ENCODE peak calls at places on chromosomes 12 and 14, in ten cellular contexts. S is mammary epithelial cell; U is astrocyte of the spinal cord; K is effector memory CD4-positive, alpha-beta T cell; R is HFF-Myc; H is left lung; L is prostate gland; J is mesendoderm; A is CD4-positive, CD25-positive, alpha-beta regulatory T cell; X is pancreas. C is an unnamed sample.

GRCh38 chr14:61526405-61527312 is 168.7 kb upstream of the HIF1A start:
- DNase-seq in U (no peak), K (no peak), R (no peak), S (peak), J (no peak), A (no peak), L (peak), X (peak), H (peak), C (no peak)

GRCh38 chr12:113136990-113137511 is 1.5 kb upstream of the RASAL1 start:
- DNase-seq in J (no peak), K (no peak), R (no peak), L (no peak), U (no peak), H (no peak), X (no peak), A (no peak), S (no peak), C (no peak)

GRCh38 chr12:47867496-47867941 is 37.3 kb downstream of the VDR start:
- DNase-seq in R (peak), S (peak), H (no peak), L (no peak), A (no peak), U (peak), K (no peak), J (no peak), X (no peak), C (no peak)

GRCh38 chr14:67358914-67359313 is 690 bp downstream of the ATP6V1D start:
- DNase-seq in K (no peak), X (no peak), H (no peak), R (no peak), U (no peak), S (peak), A (no peak), L (no peak), J (peak), C (no peak)

GRCh38 chr14:92121670-92122350 is at the start of the genes CPSF2 and NDUFB1:
- DNase-seq in X (peak), R (no peak), S (peak), L (peak), J (peak), U (peak), A (peak), H (peak), K (peak), C (no peak)

GRCh38 chr14:69569859-69570258 is 4.8 kb downstream of the CCDC177 start:
- DNase-seq in S (no peak), J (no peak), A (no peak), R (no peak), U (no peak), K (no peak), H (no peak), L (no peak), X (no peak), C (no peak)

GRCh38 chr12:41932470-41932991 is 212.1 kb downstream of the GXYLT1 start:
- DNase-seq in A (no peak), L (no peak), U (peak), R (no peak), H (peak), J (peak), X (peak), S (no peak), K (no peak), C (no peak)

GRCh38 chr14:33765251-33765650 is 185.6 kb downstream of the EGLN3 start:
- DNase-seq in L (no peak), U (peak), X (no peak), K (no peak), A (no peak), J (peak), S (no peak), R (no peak), H (no peak), C (no peak)

GRCh38 chr14:101071493-101071891 is 168.0 kb upstream of the RTL1 start:
- DNase-seq in L (no peak), U (no peak), H (peak), J (no peak), K (no peak), X (peak), A (no peak), R (no peak), S (no peak), C (no peak)

GRCh38 chr12:95805864-95806669 is 15.5 kb upstream of the NTN4 start:
- DNase-seq in U (peak), A (no peak), H (no peak), S (peak), R (peak), K (peak), L (no peak), X (no peak), J (peak), C (peak)

GRCh38 chr12:65532744-65533143 is 254.3 kb downstream of the MSRB3 start:
- DNase-seq in S (peak), L (no peak), H (no peak), J (peak), A (no peak), K (no peak), X (no peak), R (peak), U (peak), C (no peak)

GRCh38 chr14:24816011-24816928 is 182.3 kb upstream of the GZMB start:
- DNase-seq in K (no peak), J (no peak), X (peak), R (no peak), S (peak), L (no peak), H (no peak), U (no peak), A (no peak), C (peak)

GRCh38 chr14:23044840-23045239 is 2.8 kb downstream of the PSMB11 start:
- DNase-seq in J (no peak), S (no peak), H (no peak), X (no peak), K (no peak), L (no peak), U (no peak), A (no peak), R (no peak), C (no peak)

GRCh38 chr14:53399057-53399456 is 245.9 kb upstream of the DDHD1 start:
- DNase-seq in R (no peak), U (peak), H (no peak), K (no peak), A (no peak), L (no peak), S (no peak), J (peak), X (no peak), C (no peak)

GRCh38 chr12:1932264-1932777 is 13.9 kb upstream of the CACNA2D4 start:
- DNase-seq in H (peak), J (no peak), U (peak), A (no peak), R (no peak), X (no peak), S (no peak), K (no peak), L (peak), C (peak)

GRCh38 chr12:108267449-108267848 is 71.7 kb downstream of the CMKLR1 start:
- DNase-seq in A (no peak), U (no peak), X (no peak), H (no peak), S (no peak), K (no peak), L (no peak), J (no peak), R (no peak), C (no peak)

GRCh38 chr12:857611-858010 is 91.9 kb downstream of the RAD52 start:
- DNase-seq in R (no peak), L (no peak), X (no peak), S (peak), H (no peak), U (peak), A (no peak), K (no peak), J (no peak), C (peak)

GRCh38 chr12:132365226-132365625 is 35.8 kb upstream of the GALNT9 start:
- DNase-seq in S (no peak), R (no peak), K (no peak), H (no peak), A (no peak), L (no peak), X (no peak), U (no peak), J (no peak), C (no peak)

GRCh38 chr12:57112492-57113294 is 1.5 kb upstream of the STAT6 start:
- DNase-seq in U (no peak), L (no peak), A (no peak), S (no peak), J (no peak), X (no peak), H (no peak), R (no peak), K (no peak), C (no peak)

GRCh38 chr12:53949631-53950440 is 4.9 kb upstream of the HOXC12 start:
- DNase-seq in L (no peak), R (no peak), H (no peak), X (no peak), S (no peak), U (no peak), J (peak), K (no peak), A (no peak), C (no peak)

GRCh38 chr12:50101663-50102062 is 2.1 kb upstream of the GPD1 start:
- DNase-seq in S (peak), A (no peak), J (peak), L (no peak), R (no peak), U (peak), H (no peak), K (no peak), X (no peak), C (no peak)

GRCh38 chr12:116495260-116495659 is 63.9 kb upstream of the MAP1LC3B2 start:
- DNase-seq in X (no peak), K (no peak), L (peak), A (no peak), J (peak), R (peak), S (peak), H (peak), U (peak), C (no peak)

GRCh38 chr12:18430425-18431048 is 169.2 kb downstream of the PIK3C2G start:
- DNase-seq in U (peak), H (peak), L (peak), K (no peak), J (peak), X (peak), S (peak), A (no peak), R (peak), C (peak)

GRCh38 chr12:119692410-119692809 is 24.5 kb downstream of the PRKAB1 start:
- DNase-seq in H (no peak), J (no peak), U (no peak), R (peak), S (no peak), K (no peak), A (no peak), X (no peak), L (no peak), C (no peak)

GRCh38 chr14:81366259-81366658 is 33.9 kb downstream of the STON2 start:
- DNase-seq in A (no peak), R (no peak), X (no peak), K (no peak), J (peak), U (peak), L (peak), H (no peak), S (peak), C (no peak)

GRCh38 chr14:81366884-81367283 is 33.2 kb downstream of the STON2 start:
- DNase-seq in L (no peak), U (no peak), X (no peak), S (no peak), J (no peak), H (no peak), K (no peak), R (no peak), A (no peak), C (no peak)

DNA sequence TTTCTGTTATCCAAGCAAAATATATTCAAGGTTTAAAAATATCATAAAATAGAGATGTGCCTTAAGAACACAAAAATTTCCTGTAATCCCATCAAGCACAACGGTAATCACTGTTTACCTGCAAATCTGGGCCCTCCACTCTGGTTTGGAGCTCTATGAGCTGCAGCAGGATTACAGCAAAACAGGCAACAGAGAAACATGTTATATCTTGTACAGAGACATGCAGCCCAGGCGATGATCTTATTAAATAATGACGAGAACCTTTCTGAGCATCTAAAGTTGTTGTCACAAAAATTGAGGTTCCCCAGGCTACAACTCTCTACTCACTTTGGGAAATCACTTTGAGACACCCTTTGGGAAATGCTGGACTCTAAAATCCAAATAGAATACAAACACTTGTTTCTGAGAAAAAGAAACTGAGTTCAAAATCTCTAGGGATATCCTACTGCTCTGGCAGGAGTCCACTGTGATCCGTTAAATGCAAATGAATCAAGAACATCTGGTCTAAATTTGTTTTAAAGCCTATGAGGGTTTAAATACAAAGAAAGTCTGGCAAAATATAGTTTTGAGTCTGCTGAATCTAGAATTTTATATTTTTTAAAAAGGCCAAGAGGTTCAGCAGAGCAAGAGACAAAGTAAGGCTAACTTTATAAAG is 36.3 kb downstream of the STON2 start:
- DNase-seq in K (no peak), U (peak), H (no peak), S (peak), X (no peak), L (no peak), R (peak), J (no peak), A (no peak), C (no peak)
- H3K4me3 ChIP-seq in K (no peak), U (no peak), H (no peak), S (peak), X (no peak), L (no peak), R (no peak), J (no peak), A (no peak), C (no peak)

GRCh38 chr14:99551034-99551922 is 52.7 kb downstream of the CCDC85C start:
- DNase-seq in A (no peak), K (no peak), U (no peak), X (no peak), H (no peak), S (no peak), L (no peak), R (no peak), J (no peak), C (no peak)

GRCh38 chr14:99549684-99550083 is 54.3 kb downstream of the CCDC85C start:
- DNase-seq in L (no peak), H (no peak), S (no peak), K (no peak), A (no peak), J (no peak), U (no peak), R (no peak), X (no peak), C (no peak)

GRCh38 chr14:99548871-99549270 is 55.1 kb downstream of the CCDC85C start:
- DNase-seq in L (no peak), X (no peak), A (no peak), U (no peak), J (no peak), S (no peak), H (no peak), R (no peak), K (no peak), C (no peak)

GRCh38 chr14:99552021-99552553 is 51.9 kb downstream of the CCDC85C start:
- DNase-seq in L (no peak), X (no peak), A (no peak), H (no peak), J (no peak), S (no peak), K (no peak), R (no peak), U (no peak), C (no peak)

DNA sequence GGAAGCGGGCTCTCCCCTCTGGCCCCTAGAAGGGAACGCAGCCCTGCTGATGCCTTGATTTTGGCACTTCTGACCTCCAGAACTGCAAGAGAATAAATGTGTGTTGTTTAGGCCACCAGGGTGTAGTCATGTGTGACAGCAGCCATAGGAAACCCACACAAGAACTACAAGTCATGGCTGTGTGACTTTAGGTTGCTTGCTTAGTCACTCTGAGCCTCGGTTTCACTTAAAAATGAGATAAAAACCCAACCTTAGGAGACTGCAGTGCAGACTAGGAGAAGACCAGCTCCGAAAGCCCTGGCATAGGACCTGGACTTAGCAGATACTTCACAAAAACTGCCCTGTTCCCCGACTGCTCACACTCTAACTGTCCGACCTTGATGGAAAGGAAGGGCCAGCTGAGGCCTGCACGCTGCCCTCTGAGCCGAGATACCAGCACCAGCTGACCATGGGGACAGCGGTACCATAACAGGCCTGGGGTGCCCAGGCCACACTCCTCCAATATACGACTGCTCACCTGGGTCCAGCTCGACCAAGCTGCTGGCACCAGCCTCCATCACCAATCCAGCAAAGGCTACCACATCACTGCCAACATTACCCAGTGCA is 53.5 kb downstream of the CCDC85C start:
- DNase-seq in L (no peak), X (no peak), K (no peak), H (no peak), R (no peak), U (no peak), S (no peak), A (no peak), J (no peak), C (no peak)
- H3K4me3 ChIP-seq in L (no peak), X (no peak), K (no peak), H (no peak), R (no peak), U (no peak), S (no peak), A (no peak), J (no peak), C (no peak)

GRCh38 chr12:94173660-94174265 is 25.4 kb downstream of the PLXNC1 start:
- DNase-seq in U (no peak), S (no peak), K (no peak), H (no peak), X (no peak), A (no peak), R (no peak), J (no peak), L (no peak), C (no peak)

GRCh38 chr12:94172973-94173372 is 24.6 kb downstream of the PLXNC1 start:
- DNase-seq in R (peak), U (peak), S (peak), K (no peak), J (no peak), A (no peak), H (peak), L (no peak), X (no peak), C (no peak)

GRCh38 chr12:94172031-94172430 is 23.7 kb downstream of the PLXNC1 start:
- DNase-seq in H (peak), A (no peak), K (no peak), L (no peak), R (no peak), U (no peak), S (no peak), J (peak), X (no peak), C (no peak)

GRCh38 chr12:94175763-94176660 is 27.6 kb downstream of the PLXNC1 start:
- DNase-seq in H (no peak), R (no peak), K (no peak), X (no peak), J (no peak), L (no peak), U (no peak), A (no peak), S (peak), C (no peak)

DNA sequence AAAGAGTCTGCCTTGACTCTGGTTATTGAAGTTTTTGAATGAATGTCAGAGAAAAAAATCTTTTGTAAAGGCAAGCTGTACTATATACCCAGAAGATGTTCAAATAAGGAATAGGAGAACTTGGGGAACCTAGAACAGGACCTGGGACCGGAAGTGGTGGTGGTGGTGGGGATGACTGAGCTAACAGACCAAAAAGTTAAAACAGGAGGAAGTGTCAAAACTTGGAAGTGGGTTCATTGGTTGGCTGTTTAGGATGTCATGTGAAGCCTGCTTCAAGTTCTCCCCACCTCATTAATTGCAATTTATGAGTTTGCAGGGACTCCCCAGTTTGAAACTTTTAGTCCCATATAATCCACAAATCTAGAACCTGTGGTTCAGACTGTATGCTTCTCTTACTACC is 26.2 kb downstream of the PLXNC1 start:
- DNase-seq in R (no peak), S (no peak), A (no peak), U (no peak), L (no peak), X (no peak), J (no peak), K (no peak), H (peak), C (no peak)
- H3K4me3 ChIP-seq in R (no peak), S (no peak), A (no peak), U (no peak), L (no peak), X (no peak), J (no peak), K (no peak), H (no peak), C (no peak)

GRCh38 chr14:104601786-104602185 is 2.8 kb downstream of the TMEM179 start:
- DNase-seq in U (no peak), K (no peak), R (no peak), H (peak), S (no peak), J (no peak), X (peak), L (no peak), A (no peak), C (no peak)

GRCh38 chr14:104602315-104602932 is 2.1 kb downstream of the TMEM179 start:
- DNase-seq in H (peak), K (no peak), A (no peak), R (no peak), J (no peak), U (no peak), S (no peak), X (no peak), L (no peak), C (no peak)

GRCh38 chr14:104603623-104604401 is 760 bp downstream of the TMEM179 start:
- DNase-seq in X (no peak), H (peak), R (no peak), J (no peak), L (no peak), K (no peak), A (no peak), S (no peak), U (no peak), C (no peak)

GRCh38 chr14:104602933-104603325 is 1.6 kb downstream of the TMEM179 start:
- DNase-seq in X (no peak), H (peak), J (no peak), R (no peak), A (no peak), U (no peak), L (no peak), S (no peak), K (no peak), C (no peak)

DNA sequence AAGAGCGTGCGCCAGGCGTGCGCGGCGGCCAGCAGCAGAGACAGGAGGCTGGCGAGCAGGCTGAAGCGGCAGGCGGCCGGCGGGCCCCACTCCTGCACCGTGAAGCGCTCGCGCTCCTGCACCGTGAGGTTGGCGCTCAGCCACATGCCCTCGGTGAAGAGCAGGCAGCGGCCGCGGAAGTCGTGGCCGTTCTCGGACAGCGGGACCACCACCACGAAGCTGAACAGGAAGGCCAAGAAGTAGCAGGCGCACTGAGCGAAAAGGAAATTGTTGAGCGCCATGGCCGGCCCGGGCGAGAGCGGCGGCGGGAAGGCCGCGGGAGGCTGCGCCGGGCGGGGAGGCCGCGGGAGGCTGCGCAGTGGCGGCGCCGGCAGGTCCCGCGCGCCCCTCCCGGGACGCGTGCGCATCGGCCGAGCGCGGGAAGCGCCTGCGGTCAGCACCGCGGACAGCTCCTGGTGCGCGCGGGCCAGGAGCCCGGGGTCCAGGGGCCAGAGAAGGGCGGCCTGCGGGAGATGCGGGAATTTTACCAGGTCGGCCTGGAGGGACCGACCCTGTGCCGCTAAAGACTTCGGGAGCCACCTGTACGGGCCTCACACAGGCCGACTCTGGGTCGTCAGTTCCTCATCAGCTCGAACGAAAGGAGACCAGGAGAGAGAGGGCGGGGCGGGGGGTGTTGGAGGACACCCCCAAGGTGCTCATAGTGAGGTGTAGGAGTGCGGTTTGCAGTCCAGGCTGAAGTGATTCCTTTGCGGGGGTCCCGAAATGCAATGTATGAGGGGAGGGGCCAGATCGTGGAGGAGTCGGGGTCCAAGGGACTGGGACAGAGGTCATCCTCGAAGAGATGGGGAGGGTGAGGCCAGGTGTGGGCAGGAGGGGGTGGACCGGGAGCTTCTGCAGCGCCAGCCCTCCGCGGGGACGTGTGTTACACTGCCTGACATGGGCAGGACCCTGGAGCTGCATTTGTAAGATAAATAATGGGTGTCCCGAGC is at the start of gene TMEM179:
- DNase-seq in J (peak), R (no peak), H (peak), L (no peak), U (no peak), S (peak), X (no peak), A (no peak), K (no peak), C (no peak)
- H3K4me3 ChIP-seq in J (no peak), R (no peak), H (no peak), L (no peak), U (no peak), S (no peak), X (peak), A (no peak), K (no peak), C (no peak)